ENCODE peak calls at places on chromosomes 7 and 10, in four cellular contexts. V is sigmoid colon; C is T-helper 17 cell; N is CD4-positive, CD25-positive, alpha-beta regulatory T cell. Y is an unnamed sample.

GRCh38 chr10:110794808-110795207 is 76.9 kb upstream of the PDCD4 start:
- DNase-seq in V (no peak), C (no peak), N (no peak), Y (no peak)

GRCh38 chr7:123305840-123306375 is 106.1 kb upstream of the SLC13A1 start:
- DNase-seq in V (no peak), C (no peak), N (no peak), Y (no peak)

GRCh38 chr7:141460781-141461715 is 90.2 kb upstream of the AGK start:
- DNase-seq in V (no peak), C (no peak), N (no peak), Y (no peak)

GRCh38 chr7:102306916-102307677 is 20.4 kb downstream of the SH2B2 start:
- DNase-seq in V (no peak), C (no peak), N (peak; percentile 20), Y (peak; percentile 93)

GRCh38 chr10:63253040-63253439 is 119.9 kb downstream of the NRBF2 start:
- DNase-seq in V (no peak), C (no peak), N (no peak), Y (no peak)

GRCh38 chr7:155998328-155998691 is 186.0 kb upstream of the SHH start:
- DNase-seq in V (no peak), C (no peak), N (no peak), Y (no peak)

GRCh38 chr7:77565917-77566316 is 28.8 kb downstream of the PTPN12 start:
- DNase-seq in V (no peak), C (no peak), N (no peak), Y (no peak)

GRCh38 chr10:10644317-10645111 is 373.2 kb upstream of the CELF2 start:
- DNase-seq in V (no peak), C (no peak), N (no peak), Y (no peak)

GRCh38 chr7:26052721-26053120 is 99.3 kb upstream of the NFE2L3 start:
- DNase-seq in V (no peak), C (no peak), N (no peak), Y (no peak)

GRCh38 chr10:79241990-79242619 is 105.2 kb upstream of the PPIF start:
- DNase-seq in V (peak; percentile 88), C (peak; percentile 27), N (no peak), Y (peak; percentile 70)

GRCh38 chr10:99784731-99785441 is 2.4 kb downstream of the ABCC2 start:
- DNase-seq in V (no peak), C (no peak), N (no peak), Y (no peak)

GRCh38 chr10:123526356-123527079 is 139.6 kb upstream of the GPR26 start:
- DNase-seq in V (no peak), C (no peak), N (no peak), Y (peak; percentile 37)

GRCh38 chr10:71638087-71638576 is 81.4 kb downstream of the C10orf105 start:
- DNase-seq in V (no peak), C (no peak), N (no peak), Y (peak; percentile 14)

GRCh38 chr7:21617916-21618390 is 75.1 kb downstream of the DNAH11 start:
- DNase-seq in V (peak; percentile 85), C (no peak), N (no peak), Y (no peak)

GRCh38 chr10:118204292-118204943 is 137.7 kb downstream of the FAM204A start:
- DNase-seq in V (no peak), C (no peak), N (no peak), Y (no peak)